ENCODE peak calls at places on chromosome X, in ten cellular contexts. Y, J, Q, A, S, W, U, O, L and R are unnamed samples.

GRCh38 chrX:6228720-6229119 is at the start of gene NLGN4X:
- DNase-seq in Y (no peak), J (no peak), Q (no peak), A (no peak), S (peak; percentile 77), W (no peak), U (no peak), O (no peak), L (no peak), R (no peak)

GRCh38 chrX:153460826-153461225 is 9.6 kb downstream of the HAUS7 start:
- DNase-seq in Y (peak; percentile 55), J (no peak), Q (peak; percentile 36), A (peak; percentile 47), S (peak; percentile 88), W (peak; percentile 43), U (peak; percentile 65), O (peak; percentile 57), L (no peak), R (peak; percentile 56)

GRCh38 chrX:25016361-25016671 is 551 bp upstream of the ARX start:
- DNase-seq in Y (no peak), J (no peak), Q (no peak), A (no peak), S (peak; percentile 73), W (no peak), U (no peak), O (no peak), L (no peak), R (no peak)

GRCh38 chrX:68938244-68939004 is 109.6 kb downstream of the EFNB1 start:
- DNase-seq in Y (peak; percentile 82), J (peak; percentile 68), Q (peak; percentile 78), A (peak; percentile 7), S (peak; percentile 48), W (no peak), U (no peak), O (peak; percentile 91), L (no peak), R (no peak)

GRCh38 chrX:34656842-34657780 is at the start of gene TMEM47:
- DNase-seq in Y (peak; percentile 61), J (peak; percentile 86), Q (peak; percentile 83), A (no peak), S (peak; percentile 97), W (no peak), U (peak; percentile 90), O (peak; percentile 81), L (peak; percentile 69), R (no peak)

GRCh38 chrX:16869393-16870094 is 618 bp downstream of the RBBP7 start:
- DNase-seq in Y (peak; percentile 18), J (peak; percentile 61), Q (peak; percentile 32), A (peak; percentile 65), S (peak; percentile 83), W (peak; percentile 40), U (peak; percentile 67), O (peak; percentile 32), L (no peak), R (peak; percentile 59)

GRCh38 chrX:54564942-54565341 is 34.9 kb downstream of the GNL3L start:
- DNase-seq in Y (peak; percentile 3), J (no peak), Q (peak; percentile 0), A (no peak), S (no peak), W (no peak), U (no peak), O (no peak), L (no peak), R (no peak)

GRCh38 chrX:18994713-18995112 is 10.8 kb upstream of the PHKA2 start:
- DNase-seq in Y (peak; percentile 66), J (no peak), Q (peak; percentile 86), A (no peak), S (no peak), W (no peak), U (no peak), O (peak; percentile 55), L (no peak), R (no peak)

GRCh38 chrX:47722260-47722659 is 63.3 kb upstream of the UXT start:
- DNase-seq in Y (no peak), J (no peak), Q (no peak), A (no peak), S (no peak), W (no peak), U (no peak), O (no peak), L (no peak), R (no peak)

GRCh38 chrX:47723083-47723482 is 64.1 kb upstream of the UXT start:
- DNase-seq in Y (no peak), J (no peak), Q (no peak), A (no peak), S (no peak), W (no peak), U (no peak), O (no peak), L (no peak), R (no peak)

DNA sequence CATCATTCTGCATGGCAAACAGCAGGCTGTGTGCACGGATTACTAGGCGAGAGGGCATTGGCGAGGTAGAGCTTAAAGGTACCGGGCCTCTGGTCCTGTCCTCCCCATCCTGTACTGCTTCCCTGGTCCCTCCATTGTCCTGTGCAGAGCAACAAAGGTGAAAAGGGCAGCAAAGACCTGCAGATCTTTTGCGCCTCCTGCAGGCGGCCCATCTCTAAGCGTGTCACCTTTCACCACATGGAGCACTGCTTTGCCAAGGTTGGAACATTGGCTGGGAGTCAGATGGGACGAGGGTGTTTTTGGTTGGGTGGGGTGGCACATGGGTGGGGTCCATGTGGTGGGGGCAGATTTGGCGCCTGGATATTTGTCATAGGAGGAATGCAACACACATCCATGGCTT is 64.7 kb upstream of the UXT start:
- DNase-seq in Y (no peak), J (no peak), Q (no peak), A (peak; percentile 2), S (peak; percentile 77), W (no peak), U (no peak), O (no peak), L (no peak), R (peak; percentile 43)
- TF ChIP-seq CTCF in Y (no peak), J (no peak), Q (no peak), A (peak; percentile 11), S (peak; percentile 73), W (no peak), U (no peak), O (no peak), L (no peak), R (no peak)

DNA sequence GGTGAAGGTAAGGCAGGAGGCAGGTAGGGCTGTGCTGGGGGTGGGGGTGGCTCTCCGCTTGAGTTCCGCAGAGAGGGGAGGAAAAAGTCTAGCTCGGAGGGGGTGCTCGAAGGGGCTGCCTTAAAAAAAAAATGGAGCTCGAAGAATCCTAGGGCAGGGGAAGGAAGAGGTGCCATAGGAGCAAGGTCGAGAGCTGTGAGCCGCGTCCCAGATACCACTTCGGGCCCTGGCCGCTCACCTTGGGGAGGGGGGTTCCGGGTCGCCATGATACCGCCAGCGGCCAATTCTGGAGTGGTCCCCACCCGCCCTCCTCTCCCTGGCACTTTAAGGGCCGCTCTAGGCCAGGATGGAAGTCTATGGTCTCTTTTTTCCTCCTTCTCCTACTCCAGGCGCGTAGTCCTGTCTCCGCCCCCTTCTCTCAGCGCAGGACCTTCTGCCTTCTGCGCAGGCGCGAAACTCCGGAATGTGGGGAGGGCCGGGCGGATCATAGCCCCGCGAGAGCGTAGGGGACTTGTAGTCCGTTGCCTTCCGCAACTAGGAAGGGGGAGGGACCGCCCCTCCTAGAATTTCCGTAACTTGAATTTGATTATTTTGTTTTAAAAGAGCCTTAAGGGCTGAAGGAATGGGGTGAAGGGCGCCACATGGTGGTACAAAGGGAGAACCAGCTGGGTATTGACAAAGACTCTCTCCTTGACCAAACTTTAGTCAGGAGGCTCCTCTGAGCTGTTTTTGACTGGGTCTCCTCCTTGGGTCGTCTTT is at the start of gene FUNDC1:
- DNase-seq in Y (peak; percentile 95), J (peak; percentile 96), Q (peak; percentile 91), A (peak; percentile 93), S (peak; percentile 98), W (peak; percentile 92), U (peak; percentile 95), O (peak; percentile 96), L (peak; percentile 90), R (peak; percentile 91)
- TF ChIP-seq CTCF in Y (peak; percentile 27), J (no peak), Q (peak; percentile 39), A (peak; percentile 13), S (peak; percentile 68), W (no peak), U (no peak), O (peak; percentile 23), L (peak; percentile 31), R (no peak)

GRCh38 chrX:38332505-38332904 is 5.2 kb upstream of the RPGR start:
- DNase-seq in Y (no peak), J (no peak), Q (no peak), A (peak; percentile 64), S (no peak), W (no peak), U (no peak), O (no peak), L (no peak), R (no peak)

GRCh38 chrX:38326086-38326485 is 1.2 kb downstream of the RPGR start:
- DNase-seq in Y (no peak), J (no peak), Q (no peak), A (no peak), S (no peak), W (no peak), U (no peak), O (no peak), L (no peak), R (no peak)

GRCh38 chrX:38327007-38327774 is at the start of gene RPGR:
- DNase-seq in Y (peak; percentile 95), J (peak; percentile 96), Q (peak; percentile 93), A (peak; percentile 95), S (peak; percentile 97), W (peak; percentile 86), U (peak; percentile 96), O (peak; percentile 96), L (peak; percentile 95), R (peak; percentile 94)

DNA sequence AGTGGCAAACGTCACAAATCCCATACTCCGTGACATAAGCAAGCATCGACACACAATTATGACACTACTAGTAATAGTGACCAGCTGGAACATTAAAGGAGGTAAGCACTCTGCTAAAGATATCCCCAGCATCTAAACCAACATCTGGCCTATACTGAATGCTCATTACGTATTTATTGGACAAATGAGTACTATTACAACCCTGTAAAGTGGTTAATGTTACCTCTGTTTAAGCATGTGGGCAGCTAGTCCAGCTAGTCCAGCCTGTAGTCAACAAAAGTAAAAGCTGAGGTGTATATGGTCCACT is 419 bp upstream of the RPGR start:
- DNase-seq in Y (no peak), J (no peak), Q (no peak), A (no peak), S (no peak), W (no peak), U (no peak), O (no peak), L (no peak), R (no peak)
- TF ChIP-seq CTCF in Y (no peak), J (no peak), Q (no peak), A (no peak), S (no peak), W (peak; percentile 0), U (no peak), O (no peak), L (no peak), R (peak; percentile 14)

DNA sequence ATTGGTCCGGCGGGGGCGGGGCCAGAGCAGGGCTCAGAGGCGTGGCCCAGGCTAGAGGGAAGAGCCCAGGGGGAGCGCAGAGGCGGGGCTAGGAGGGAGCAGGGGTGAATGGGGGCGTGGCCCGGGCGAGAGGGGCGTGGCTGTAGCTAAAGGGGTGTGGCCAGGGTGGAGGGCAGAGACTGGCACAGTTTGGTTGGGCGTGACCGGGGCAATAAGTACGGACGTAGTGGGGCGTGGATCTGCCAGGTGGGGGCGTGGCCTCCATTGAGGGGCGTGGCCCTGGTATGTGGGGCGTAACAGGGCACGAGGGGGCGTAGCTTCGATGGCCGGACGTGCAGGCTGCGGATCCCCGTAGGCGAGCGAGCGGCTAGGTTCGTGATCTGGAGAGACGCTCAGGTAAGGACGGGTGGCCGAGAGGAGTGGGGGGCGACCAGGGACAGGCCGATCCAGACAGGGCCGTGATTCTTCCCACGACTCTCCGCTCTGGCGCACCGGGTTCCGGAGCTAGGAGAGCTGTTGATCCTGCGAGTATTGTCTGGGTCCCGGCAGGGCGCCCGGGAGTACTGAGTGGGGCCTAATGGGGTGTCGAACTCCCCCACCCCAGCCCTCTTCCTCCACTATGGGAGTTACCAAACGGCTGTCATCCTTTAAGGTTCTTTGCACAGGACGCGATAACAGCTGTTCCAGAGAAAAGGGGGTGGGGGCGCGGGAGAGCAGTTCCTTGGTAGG is at the start of gene CA5B:
- DNase-seq in Y (peak; percentile 91), J (peak; percentile 97), Q (peak; percentile 82), A (peak; percentile 96), S (peak; percentile 100), W (peak; percentile 100), U (peak; percentile 99), O (peak; percentile 92), L (peak; percentile 94), R (peak; percentile 95)
- TF ChIP-seq CTCF in Y (no peak), J (no peak), Q (no peak), A (no peak), S (peak; percentile 18), W (no peak), U (no peak), O (no peak), L (no peak), R (no peak)